ENCODE peak calls at places on chromosomes 7 and 10, in five cellular contexts. One of them, this sample, is unnamed. For H3K4me1, the result is how much of the 10 kb centered on the place peaks cover.

GRCh38 chr10:34731885-34732701 is 83.0 kb downstream of the PARD3 start:
- DNase-seq in esophagus squamous epithelium: no peak
- DNase-seq in spleen: no peak
- DNase-seq in ovary: no peak
- DNase-seq in A549: no peak
- DNase-seq in this sample: no peak

GRCh38 chr10:34252111-34252510 is 563.0 kb downstream of the PARD3 start:
- DNase-seq in esophagus squamous epithelium: no peak
- DNase-seq in spleen: no peak
- DNase-seq in ovary: peak
- DNase-seq in A549: peak
- DNase-seq in this sample: peak

GRCh38 chr10:50586740-50587088 is 37.0 kb downstream of the SGMS1 start:
- DNase-seq in esophagus squamous epithelium: no peak
- DNase-seq in spleen: no peak
- DNase-seq in ovary: no peak
- DNase-seq in A549: no peak
- DNase-seq in this sample: no peak

GRCh38 chr10:119404719-119405504 is 137.6 kb downstream of the RGS10 start:
- DNase-seq in esophagus squamous epithelium: no peak
- DNase-seq in spleen: no peak
- DNase-seq in ovary: no peak
- DNase-seq in A549: no peak
- DNase-seq in this sample: no peak

GRCh38 chr10:63143984-63144383 is 10.9 kb downstream of the NRBF2 start:
- DNase-seq in esophagus squamous epithelium: no peak
- DNase-seq in spleen: no peak
- DNase-seq in ovary: no peak
- DNase-seq in A549: no peak
- DNase-seq in this sample: no peak

GRCh38 chr10:55330485-55330884 is 529.5 kb upstream of the PCDH15 start:
- DNase-seq in esophagus squamous epithelium: no peak
- DNase-seq in spleen: no peak
- DNase-seq in ovary: no peak
- DNase-seq in A549: no peak
- DNase-seq in this sample: no peak

GRCh38 chr7:64685091-64685490 is 19.2 kb downstream of the ZNF107 start:
- DNase-seq in esophagus squamous epithelium: no peak
- DNase-seq in spleen: no peak
- DNase-seq in ovary: no peak
- DNase-seq in A549: no peak
- DNase-seq in this sample: no peak

GRCh38 chr7:6071406-6071805 is 40.2 kb downstream of the ANKRD61 start:
- DNase-seq in esophagus squamous epithelium: no peak
- DNase-seq in spleen: no peak
- DNase-seq in ovary: no peak
- DNase-seq in A549: no peak
- DNase-seq in this sample: no peak

GRCh38 chr7:86209036-86209435 is 434.7 kb upstream of the GRM3 start:
- DNase-seq in esophagus squamous epithelium: no peak
- DNase-seq in spleen: no peak
- DNase-seq in ovary: no peak
- DNase-seq in A549: no peak
- DNase-seq in this sample: no peak

GRCh38 chr7:3673524-3673923 is 372.5 kb downstream of the SDK1 start:
- DNase-seq in esophagus squamous epithelium: no peak
- DNase-seq in spleen: no peak
- DNase-seq in ovary: no peak
- DNase-seq in A549: no peak
- DNase-seq in this sample: no peak

GRCh38 chr7:120733143-120733542 is 124.8 kb downstream of the TSPAN12 start:
- DNase-seq in esophagus squamous epithelium: no peak
- DNase-seq in spleen: no peak
- DNase-seq in ovary: no peak
- DNase-seq in A549: peak
- DNase-seq in this sample: no peak

GRCh38 chr7:5053175-5053574 is 7.5 kb downstream of the RBAK start:
- DNase-seq in esophagus squamous epithelium: no peak
- DNase-seq in spleen: no peak
- DNase-seq in ovary: no peak
- DNase-seq in A549: no peak
- DNase-seq in this sample: no peak

GRCh38 chr7:116305485-116306408 is 95.4 kb downstream of the TES start:
- DNase-seq in esophagus squamous epithelium: no peak
- DNase-seq in spleen: no peak
- DNase-seq in ovary: no peak
- DNase-seq in A549: peak
- DNase-seq in this sample: no peak

GRCh38 chr7:4919969-4920766 is 36.7 kb upstream of the RADIL start:
- DNase-seq in esophagus squamous epithelium: no peak
- DNase-seq in spleen: no peak
- DNase-seq in ovary: no peak
- DNase-seq in A549: no peak
- DNase-seq in this sample: no peak

GRCh38 chr10:110311357-110311949 is 6.7 kb upstream of the SMNDC1 start:
- DNase-seq in esophagus squamous epithelium: no peak
- DNase-seq in spleen: no peak
- DNase-seq in ovary: peak
- DNase-seq in A549: peak
- DNase-seq in this sample: peak

GRCh38 chr7:91367812-91368578 is 103.8 kb downstream of the FZD1 start:
- DNase-seq in esophagus squamous epithelium: no peak
- DNase-seq in spleen: no peak
- DNase-seq in ovary: no peak
- DNase-seq in A549: no peak
- DNase-seq in this sample: no peak

GRCh38 chr10:60613434-60613833 is 164.8 kb upstream of the CDK1 start:
- DNase-seq in esophagus squamous epithelium: no peak
- DNase-seq in spleen: no peak
- DNase-seq in ovary: no peak
- DNase-seq in A549: no peak
- DNase-seq in this sample: no peak

GRCh38 chr10:127990846-127991542 is 84.1 kb downstream of the PTPRE start:
- DNase-seq in esophagus squamous epithelium: no peak
- DNase-seq in spleen: no peak
- DNase-seq in ovary: no peak
- DNase-seq in A549: peak
- DNase-seq in this sample: no peak

GRCh38 chr7:117164578-117164977 is 158.3 kb downstream of the WNT2 start:
- DNase-seq in esophagus squamous epithelium: no peak
- DNase-seq in spleen: no peak
- DNase-seq in ovary: no peak
- DNase-seq in A549: no peak
- DNase-seq in this sample: no peak

GRCh38 chr7:139016931-139017511 is 18.8 kb downstream of the ZC3HAV1L start:
- DNase-seq in esophagus squamous epithelium: peak
- DNase-seq in spleen: peak
- DNase-seq in ovary: peak
- DNase-seq in A549: peak
- DNase-seq in this sample: peak

GRCh38 chr7:149856-150636 is 42.3 kb upstream of the FAM20C start:
- DNase-seq in esophagus squamous epithelium: no peak
- DNase-seq in spleen: peak
- DNase-seq in ovary: peak
- DNase-seq in A549: no peak
- DNase-seq in this sample: peak

GRCh38 chr10:43166879-43167490 is 28.7 kb downstream of the CSGALNACT2 start:
- DNase-seq in esophagus squamous epithelium: no peak
- DNase-seq in spleen: no peak
- DNase-seq in ovary: no peak
- DNase-seq in A549: no peak
- DNase-seq in this sample: no peak

GRCh38 chr10:11798862-11799735 is 24.1 kb upstream of the PROSER2 start:
- DNase-seq in esophagus squamous epithelium: no peak
- DNase-seq in spleen: no peak
- DNase-seq in ovary: no peak
- DNase-seq in A549: no peak
- DNase-seq in this sample: no peak

GRCh38 chr7:128937271-128937646 is 468 bp upstream of the IRF5 start:
- DNase-seq in esophagus squamous epithelium: no peak
- DNase-seq in spleen: no peak
- DNase-seq in ovary: no peak
- DNase-seq in A549: no peak
- DNase-seq in this sample: no peak

GRCh38 chr10:128125416-128125943 is 743 bp downstream of the MKI67 start:
- DNase-seq in esophagus squamous epithelium: no peak
- DNase-seq in spleen: peak
- DNase-seq in ovary: no peak
- DNase-seq in A549: no peak
- DNase-seq in this sample: no peak

GRCh38 chr7:87739306-87739705 is 111.1 kb downstream of the RUNDC3B start:
- DNase-seq in esophagus squamous epithelium: no peak
- DNase-seq in spleen: no peak
- DNase-seq in ovary: no peak
- DNase-seq in A549: no peak
- DNase-seq in this sample: no peak

GRCh38 chr7:88664630-88665233 is 94.8 kb upstream of the ZNF804B start:
- DNase-seq in esophagus squamous epithelium: no peak
- DNase-seq in spleen: no peak
- DNase-seq in ovary: no peak
- DNase-seq in A549: no peak
- DNase-seq in this sample: no peak

GRCh38 chr10:90592903-90593302 is 264.9 kb downstream of the HTR7 start:
- DNase-seq in esophagus squamous epithelium: no peak
- DNase-seq in spleen: peak
- DNase-seq in ovary: peak
- DNase-seq in A549: peak
- DNase-seq in this sample: peak

GRCh38 chr10:20726381-20726780 is 170.7 kb downstream of the NEBL start:
- DNase-seq in esophagus squamous epithelium: no peak
- DNase-seq in spleen: no peak
- DNase-seq in ovary: no peak
- DNase-seq in A549: no peak
- DNase-seq in this sample: no peak

DNA sequence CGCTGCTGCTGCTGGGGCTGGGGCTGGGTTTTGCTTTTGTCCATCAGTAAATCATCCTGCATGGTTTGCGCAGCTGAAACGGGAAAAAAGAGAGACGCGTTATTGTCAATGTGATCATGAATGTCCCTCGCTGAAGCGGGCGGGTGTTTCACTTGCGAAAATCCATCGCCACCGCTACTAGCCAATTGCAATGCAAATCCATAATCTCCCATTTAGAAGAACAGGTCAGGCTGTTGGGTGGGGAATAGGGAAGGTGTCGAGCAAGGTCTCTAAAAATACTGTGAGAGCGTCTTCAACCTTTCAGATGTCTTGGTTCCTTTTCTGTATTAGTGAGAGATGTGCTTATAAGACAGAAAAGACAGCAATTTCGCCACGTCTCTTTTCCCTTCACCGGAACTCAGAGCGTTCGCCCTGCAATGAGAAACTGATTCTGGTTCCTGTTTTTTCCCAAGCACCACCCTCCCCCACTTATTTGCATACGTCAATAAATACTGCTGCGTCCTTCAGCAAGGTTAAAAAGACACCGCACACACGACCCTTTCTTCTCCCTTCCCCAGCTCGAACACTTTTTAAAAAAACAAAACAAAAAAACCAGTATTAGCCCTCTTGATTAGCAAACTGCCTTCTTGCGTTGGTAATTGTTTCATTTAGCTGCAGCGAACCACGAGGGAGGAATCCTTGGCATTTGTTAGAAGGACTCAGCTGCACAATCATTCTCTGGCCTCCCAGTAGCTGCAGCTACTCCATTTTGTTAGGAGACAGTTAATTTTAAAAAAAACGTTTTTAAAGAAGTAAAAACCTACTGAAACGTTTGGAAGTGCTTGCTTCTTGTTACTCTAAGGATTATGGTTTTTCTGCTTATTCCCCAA is 50.4 kb downstream of the CPEB3 start:
- DNase-seq in esophagus squamous epithelium: no peak
- DNase-seq in spleen: peak
- DNase-seq in ovary: no peak
- DNase-seq in A549: peak
- DNase-seq in this sample: peak
- TF ChIP-seq POLR2A in esophagus squamous epithelium: no peak
- TF ChIP-seq POLR2A in spleen: no peak
- TF ChIP-seq POLR2A in ovary: peak
- TF ChIP-seq POLR2A in A549: no peak
- TF ChIP-seq POLR2A in this sample: peak

DNA sequence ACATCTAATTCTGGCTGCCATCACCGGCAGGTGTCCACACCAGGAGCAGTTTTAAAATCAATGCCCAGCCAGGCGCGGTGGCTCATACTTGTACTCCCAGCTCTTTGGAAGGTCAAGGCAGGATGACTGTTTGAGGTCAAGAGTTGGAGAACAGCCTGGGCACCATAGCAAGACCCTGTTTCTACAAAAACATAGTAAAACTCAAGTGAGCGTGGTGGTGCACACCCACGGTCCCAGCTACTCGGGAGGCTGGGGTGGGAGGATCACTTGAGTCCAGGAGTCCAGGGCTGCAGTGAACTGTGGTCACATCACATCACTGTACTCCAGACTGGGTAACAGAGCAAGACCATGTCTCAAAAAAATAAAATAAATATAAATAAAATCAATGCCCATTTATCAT is 193.1 kb downstream of the FAM107B start:
- DNase-seq in esophagus squamous epithelium: no peak
- DNase-seq in spleen: no peak
- DNase-seq in ovary: no peak
- DNase-seq in A549: no peak
- DNase-seq in this sample: no peak
- H3K4me1 ChIP-seq in esophagus squamous epithelium: under half
- H3K4me1 ChIP-seq in spleen: half or more
- H3K4me1 ChIP-seq in ovary: under half
- H3K4me1 ChIP-seq in A549: half or more
- H3K4me1 ChIP-seq in this sample: under half

GRCh38 chr7:23679898-23680416 is at the start of gene FAM221A:
- DNase-seq in esophagus squamous epithelium: peak
- DNase-seq in spleen: peak
- DNase-seq in ovary: peak
- DNase-seq in A549: peak
- DNase-seq in this sample: peak
- TF ChIP-seq POLR2A in esophagus squamous epithelium: no peak
- TF ChIP-seq POLR2A in spleen: no peak
- TF ChIP-seq POLR2A in ovary: peak
- TF ChIP-seq POLR2A in A549: no peak
- TF ChIP-seq POLR2A in this sample: no peak

DNA sequence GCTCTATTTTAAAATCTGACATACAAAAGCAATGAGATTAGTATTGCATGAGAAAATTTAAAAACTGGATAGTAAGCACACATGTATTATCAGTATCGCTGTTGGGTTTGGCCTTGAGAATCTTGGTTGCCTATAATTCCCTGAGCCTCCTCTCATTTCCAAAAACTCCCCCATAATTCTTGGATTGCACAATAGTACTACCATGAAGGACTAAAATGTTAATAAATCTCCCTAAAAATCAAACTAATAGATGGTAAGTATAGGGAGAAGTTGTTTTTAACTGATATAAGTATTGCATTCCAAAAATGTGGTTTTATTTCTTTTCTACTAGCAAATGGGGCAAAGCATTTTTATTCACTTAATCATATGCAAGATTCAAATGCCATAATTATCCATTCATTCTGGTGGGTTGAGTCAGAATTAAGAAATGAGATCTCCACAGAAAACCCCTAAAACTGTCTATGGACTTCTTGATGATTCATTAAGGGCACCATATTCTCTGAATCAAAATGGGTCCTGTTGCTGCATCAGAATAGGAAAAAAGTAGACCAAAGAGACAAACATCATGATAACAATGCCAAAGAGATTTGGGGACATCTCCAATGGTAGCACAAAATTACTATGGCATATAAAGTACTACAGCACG is 10.3 kb upstream of the VIM start:
- DNase-seq in esophagus squamous epithelium: no peak
- DNase-seq in spleen: no peak
- DNase-seq in ovary: no peak
- DNase-seq in A549: no peak
- DNase-seq in this sample: no peak
- H3K4me1 ChIP-seq in esophagus squamous epithelium: under half
- H3K4me1 ChIP-seq in spleen: half or more
- H3K4me1 ChIP-seq in ovary: under half
- H3K4me1 ChIP-seq in A549: half or more
- H3K4me1 ChIP-seq in this sample: under half

This sample was measured in adrenal gland.